ENCODE peak calls at places on chromosomes 12 and 14, in four cellular contexts. R is nucleus accumbens; I is activated T-helper 1 cell treated with anti-CD3 and anti-CD28 coated beads, Interleukin-12 subunit alpha, Interleukin-12 subunit beta, Interleukin-2, Interleukin-4 antibody, amounts not matched to agents 30 ng/mL and 10 ng/mL and 1 ng/mL, durations not matched to agents 14 hours and 24 hours and 36 hours; H is T-helper 9 cell. K is an unnamed sample.

GRCh38 chr12:107033758-107034739 is 47.1 kb upstream of the MTERF2 start:
- DNase-seq in R (no peak), I (no peak), H (no peak), K (no peak)

GRCh38 chr12:62530596-62530995 is 64.0 kb downstream of the MON2 start:
- DNase-seq in R (no peak), I (no peak), H (no peak), K (no peak)

GRCh38 chr14:64938972-64939816 is 3.4 kb downstream of the GPX2 start:
- DNase-seq in R (no peak), I (no peak), H (no peak), K (no peak)

GRCh38 chr12:123393747-123394146 is 9.8 kb downstream of the KMT5A start:
- DNase-seq in R (no peak), I (no peak), H (no peak), K (no peak)

GRCh38 chr12:61646639-61647038 is 613.6 kb upstream of the USP15 start:
- DNase-seq in R (no peak), I (no peak), H (no peak), K (no peak)

GRCh38 chr14:32201816-32202467 is at the start of gene RNU6-7:
- DNase-seq in R (no peak), I (no peak), H (peak), K (peak)

GRCh38 chr12:124904306-124905098 is 9.9 kb downstream of the UBC start:
- DNase-seq in R (peak), I (no peak), H (no peak), K (no peak)

GRCh38 chr12:47509398-47509851 is 196.4 kb downstream of the RPAP3 start:
- DNase-seq in R (no peak), I (no peak), H (no peak), K (no peak)

GRCh38 chr12:108333898-108334699 is 5.0 kb downstream of the CMKLR1 start:
- DNase-seq in R (no peak), I (no peak), H (no peak), K (no peak)

GRCh38 chr14:34324363-34324795 is 137.7 kb downstream of the SPTSSA start:
- DNase-seq in R (no peak), I (no peak), H (no peak), K (no peak)

GRCh38 chr12:6821271-6821673 is 349 bp upstream of the GPR162 start:
- DNase-seq in R (no peak), I (no peak), H (no peak), K (peak)

GRCh38 chr12:95943231-95943842 is at the start of gene AMDHD1:
- DNase-seq in R (no peak), I (peak), H (peak), K (peak)

GRCh38 chr12:94566345-94566744 is 84.0 kb downstream of the TMCC3 start:
- DNase-seq in R (peak), I (no peak), H (no peak), K (no peak)

GRCh38 chr12:91178139-91178561 is 4.5 kb downstream of the DCN start:
- DNase-seq in R (no peak), I (no peak), H (no peak), K (no peak)

GRCh38 chr14:99579077-99579836 is 24.8 kb downstream of the CCDC85C start:
- DNase-seq in R (no peak), I (no peak), H (no peak), K (no peak)

GRCh38 chr12:57846285-57846576 is 298 bp downstream of the CTDSP2 start:
- DNase-seq in R (no peak), I (no peak), H (peak), K (no peak)

GRCh38 chr12:132593938-132594358 is 16.4 kb downstream of the LRCOL1 start:
- DNase-seq in R (peak), I (no peak), H (no peak), K (peak)

GRCh38 chr12:93745304-93745703 is 68.1 kb downstream of the CRADD start:
- DNase-seq in R (no peak), I (no peak), H (no peak), K (no peak)

GRCh38 chr12:110591508-110592051 is 8.5 kb upstream of the PPTC7 start:
- DNase-seq in R (no peak), I (no peak), H (no peak), K (no peak)

GRCh38 chr12:68367903-68368302 is 35.7 kb upstream of the MDM1 start:
- DNase-seq in R (no peak), I (no peak), H (no peak), K (no peak)

K was measured in T-helper 2 cell treated with Interferon-gamma antibody and Interleukin-4, amounts not matched to agents 5 μg/mL and 100 μg/mL, for 36 hours.